ENCODE peak calls at places on chromosomes 12 and 14, in nine cellular contexts. R is CD8-positive, alpha-beta memory T cell; O is activated T-cell treated with anti-CD3 and anti-CD28 coated beads for 1 hour; B is astrocyte of the spinal cord; V is A549; E is body of pancreas; P is WTC11; U is left kidney; K is nucleus accumbens. N is an unnamed sample.

GRCh38 chr12:104456950-104457745 is 400 bp downstream of the CHST11 start:
- DNase-seq in R (peak; percentile 31), O (peak; percentile 47), B (peak; percentile 86), V (peak; percentile 88), E (peak; percentile 74), P (peak; percentile 55), U (peak; percentile 93), K (peak; percentile 27), N (peak; percentile 80)

GRCh38 chr12:8078400-8078799 is 3.7 kb upstream of the NECAP1 start:
- DNase-seq in R (peak; percentile 44), O (peak; percentile 41), B (peak; percentile 86), V (peak; percentile 68), E (peak; percentile 23), P (peak; percentile 36), U (peak; percentile 78), K (no peak), N (peak; percentile 66)

GRCh38 chr14:89661392-89661791 is 244.4 kb upstream of the FOXN3 start:
- DNase-seq in R (no peak), O (no peak), B (no peak), V (no peak), E (no peak), P (no peak), U (no peak), K (no peak), N (no peak)

GRCh38 chr14:104974665-104975390 is 3.3 kb downstream of the AHNAK2 start:
- DNase-seq in R (no peak), O (no peak), B (no peak), V (no peak), E (no peak), P (no peak), U (no peak), K (no peak), N (no peak)

GRCh38 chr14:93114713-93115068 is 1.0 kb downstream of the ITPK1 start:
- DNase-seq in R (no peak), O (no peak), B (no peak), V (no peak), E (peak; percentile 50), P (peak; percentile 31), U (no peak), K (peak; percentile 37), N (peak; percentile 32)

GRCh38 chr12:46550266-46550879 is 177.8 kb upstream of the SLC38A2 start:
- DNase-seq in R (no peak), O (no peak), B (no peak), V (no peak), E (no peak), P (no peak), U (no peak), K (no peak), N (no peak)

GRCh38 chr12:58757422-58757821 is 162.9 kb downstream of the LRIG3 start:
- DNase-seq in R (no peak), O (no peak), B (peak; percentile 92), V (no peak), E (no peak), P (no peak), U (no peak), K (no peak), N (no peak)

GRCh38 chr12:94141004-94141764 is 7.2 kb upstream of the PLXNC1 start:
- DNase-seq in R (no peak), O (no peak), B (no peak), V (no peak), E (no peak), P (no peak), U (no peak), K (no peak), N (no peak)

GRCh38 chr12:8890313-8891084 is 23.8 kb upstream of the PHC1 start:
- DNase-seq in R (peak; percentile 42), O (peak; percentile 38), B (peak; percentile 54), V (peak; percentile 51), E (peak; percentile 55), P (peak; percentile 72), U (peak; percentile 88), K (no peak), N (peak; percentile 64)

GRCh38 chr14:90419200-90419599 is 22.4 kb downstream of the CALM1 start:
- DNase-seq in R (no peak), O (no peak), B (peak; percentile 95), V (peak; percentile 80), E (peak; percentile 67), P (no peak), U (peak; percentile 69), K (no peak), N (no peak)

GRCh38 chr14:92463141-92463540 is 50.4 kb upstream of the RIN3 start:
- DNase-seq in R (no peak), O (no peak), B (no peak), V (no peak), E (no peak), P (no peak), U (no peak), K (no peak), N (no peak)

GRCh38 chr12:81644503-81644902 is 114.6 kb downstream of the PPFIA2 start:
- DNase-seq in R (no peak), O (no peak), B (peak; percentile 71), V (peak; percentile 42), E (no peak), P (no peak), U (peak; percentile 64), K (no peak), N (peak; percentile 37)

GRCh38 chr14:67187826-67188225 is 1.4 kb upstream of the GARIN2 start:
- DNase-seq in R (no peak), O (no peak), B (peak; percentile 86), V (peak; percentile 29), E (peak; percentile 13), P (no peak), U (no peak), K (no peak), N (no peak)

GRCh38 chr14:58639842-58640484 is 2.2 kb downstream of the DACT1 start:
- DNase-seq in R (no peak), O (no peak), B (peak; percentile 87), V (peak; percentile 65), E (peak; percentile 30), P (peak; percentile 37), U (peak; percentile 91), K (peak; percentile 6), N (peak; percentile 12)

GRCh38 chr14:102731871-102732800 is 45.1 kb upstream of the TRAF3 start:
- DNase-seq in R (no peak), O (no peak), B (no peak), V (no peak), E (no peak), P (no peak), U (no peak), K (no peak), N (no peak)

GRCh38 chr12:3251691-3252090 is 174.5 kb downstream of the TSPAN9 start:
- DNase-seq in R (no peak), O (no peak), B (no peak), V (no peak), E (no peak), P (no peak), U (no peak), K (no peak), N (no peak)

GRCh38 chr12:13980548-13981295 is 680 bp downstream of the GRIN2B start:
- DNase-seq in R (no peak), O (no peak), B (no peak), V (peak; percentile 18), E (peak; percentile 5), P (peak; percentile 44), U (peak; percentile 79), K (no peak), N (no peak)

GRCh38 chr12:69575346-69575745 is 9.9 kb upstream of the CCT2 start:
- DNase-seq in R (no peak), O (no peak), B (no peak), V (no peak), E (no peak), P (no peak), U (no peak), K (no peak), N (no peak)

GRCh38 chr12:104864668-104865067 is 93.4 kb downstream of the SLC41A2 start:
- DNase-seq in R (no peak), O (no peak), B (no peak), V (no peak), E (no peak), P (no peak), U (no peak), K (no peak), N (no peak)

GRCh38 chr12:6899837-6900519 is 4.6 kb upstream of the LRRC23 start:
- DNase-seq in R (no peak), O (no peak), B (peak; percentile 79), V (peak; percentile 62), E (peak; percentile 76), P (peak; percentile 56), U (peak; percentile 49), K (no peak), N (no peak)

GRCh38 chr14:91350813-91351507 is 66.7 kb downstream of the CCDC88C start:
- DNase-seq in R (peak; percentile 47), O (no peak), B (no peak), V (no peak), E (no peak), P (no peak), U (no peak), K (no peak), N (peak; percentile 72)

N was measured in OCI-LY7.